ENCODE peak calls at places on chromosomes 2 and 18, in eight cellular contexts. Z, V, A, R, Q, K, X and W are unnamed samples.

GRCh38 chr18:58135806-58136331 is 91.8 kb downstream of the NEDD4L start:
- DNase-seq in Z (peak), V (peak), A (peak), R (peak), Q (peak), K (peak), X (peak), W (peak)

GRCh38 chr2:53969285-53970094 is 1.3 kb downstream of the PSME4 start:
- DNase-seq in Z (peak), V (peak), A (no peak), R (peak), Q (peak), K (peak), X (no peak), W (peak)

GRCh38 chr2:62091471-62091870 is 104.4 kb upstream of the B3GNT2 start:
- DNase-seq in Z (no peak), V (no peak), A (no peak), R (no peak), Q (no peak), K (no peak), X (no peak), W (no peak)

GRCh38 chr2:167943877-167944276 is 303.5 kb downstream of the STK39 start:
- DNase-seq in Z (no peak), V (no peak), A (no peak), R (peak), Q (peak), K (no peak), X (no peak), W (no peak)

GRCh38 chr18:44979813-44980212 is 299.1 kb downstream of the SETBP1 start:
- DNase-seq in Z (no peak), V (no peak), A (no peak), R (no peak), Q (no peak), K (no peak), X (no peak), W (no peak)

GRCh38 chr2:186543561-186544131 is 46.2 kb upstream of the ITGAV start:
- DNase-seq in Z (no peak), V (no peak), A (no peak), R (peak), Q (peak), K (no peak), X (no peak), W (no peak)

GRCh38 chr2:11923935-11924334 is 177.5 kb downstream of the LPIN1 start:
- DNase-seq in Z (no peak), V (no peak), A (no peak), R (no peak), Q (no peak), K (no peak), X (no peak), W (no peak)

GRCh38 chr2:54773838-54774237 is 50.4 kb downstream of the EML6 start:
- DNase-seq in Z (no peak), V (no peak), A (no peak), R (peak), Q (peak), K (no peak), X (no peak), W (no peak)

GRCh38 chr2:188158337-188159100 is 133.2 kb upstream of the GULP1 start:
- DNase-seq in Z (no peak), V (no peak), A (no peak), R (no peak), Q (peak), K (no peak), X (no peak), W (peak)

GRCh38 chr2:172228177-172228785 is 125.6 kb upstream of the DLX2 start:
- DNase-seq in Z (no peak), V (no peak), A (no peak), R (no peak), Q (no peak), K (no peak), X (no peak), W (no peak)

GRCh38 chr2:33213244-33213643 is 263.2 kb upstream of the RASGRP3 start:
- DNase-seq in Z (no peak), V (no peak), A (no peak), R (no peak), Q (no peak), K (no peak), X (no peak), W (no peak)

GRCh38 chr2:30847329-30847728 is 40.1 kb upstream of the CAPN13 start:
- DNase-seq in Z (no peak), V (no peak), A (no peak), R (no peak), Q (no peak), K (no peak), X (no peak), W (no peak)

GRCh38 chr2:1561793-1562521 is 148.7 kb downstream of the TPO start:
- DNase-seq in Z (no peak), V (no peak), A (no peak), R (no peak), Q (no peak), K (no peak), X (no peak), W (no peak)

GRCh38 chr2:147636888-147637270 is 207.9 kb upstream of the ACVR2A start:
- DNase-seq in Z (no peak), V (no peak), A (no peak), R (no peak), Q (no peak), K (no peak), X (no peak), W (no peak)

GRCh38 chr2:8491296-8492048 is 190.4 kb upstream of the ID2 start:
- DNase-seq in Z (no peak), V (peak), A (no peak), R (no peak), Q (no peak), K (no peak), X (no peak), W (no peak)

GRCh38 chr2:21820271-21820670 is 696.5 kb downstream of the TDRD15 start:
- DNase-seq in Z (no peak), V (no peak), A (no peak), R (no peak), Q (peak), K (no peak), X (no peak), W (no peak)

GRCh38 chr2:66456183-66457041 is 21.5 kb downstream of the MEIS1 start:
- DNase-seq in Z (no peak), V (no peak), A (no peak), R (no peak), Q (no peak), K (no peak), X (no peak), W (no peak)

GRCh38 chr2:68726608-68727367 is 7.8 kb upstream of the ARHGAP25 start:
- DNase-seq in Z (no peak), V (no peak), A (no peak), R (no peak), Q (no peak), K (peak), X (peak), W (no peak)

GRCh38 chr18:59769105-59769865 is 72.1 kb upstream of the CCBE1 start:
- DNase-seq in Z (no peak), V (no peak), A (no peak), R (no peak), Q (peak), K (no peak), X (no peak), W (no peak)

GRCh38 chr18:76494181-76494540 is 881 bp downstream of the ZNF516 start:
- DNase-seq in Z (no peak), V (peak), A (no peak), R (no peak), Q (peak), K (no peak), X (no peak), W (peak)

GRCh38 chr2:188394931-188395330 is 103.3 kb downstream of the GULP1 start:
- DNase-seq in Z (no peak), V (no peak), A (no peak), R (no peak), Q (no peak), K (no peak), X (no peak), W (no peak)